ENCODE peak calls at places on chromosomes 12 and 14, in ten cellular contexts. M, K, N, T, X, P, A, B, U and H are unnamed samples.

GRCh38 chr14:75597149-75597548 is 18.7 kb downstream of the FLVCR2 start:
- DNase-seq in A (no peak), K (no peak), T (no peak), U (no peak), P (no peak), M (no peak), B (no peak), X (no peak), N (no peak), H (no peak)

GRCh38 chr12:25069221-25069620 is 120.3 kb upstream of the BCAT1 start:
- DNase-seq in T (no peak), U (no peak), X (no peak), K (peak), N (no peak), M (no peak), B (no peak), A (no peak), P (no peak), H (no peak)

GRCh38 chr12:124704619-124705018 is 137.2 kb upstream of the NCOR2 start:
- DNase-seq in B (no peak), N (no peak), P (no peak), M (no peak), U (no peak), A (no peak), K (no peak), X (no peak), T (no peak), H (no peak)

GRCh38 chr12:13948631-13949030 is 32.8 kb downstream of the GRIN2B start:
- DNase-seq in N (no peak), B (no peak), M (no peak), T (no peak), U (no peak), A (no peak), K (peak), X (no peak), P (no peak), H (no peak)

GRCh38 chr12:53952871-53953734 is 1.6 kb upstream of the HOXC12 start:
- DNase-seq in K (peak), X (no peak), T (no peak), M (peak), B (no peak), N (no peak), U (peak), A (no peak), P (no peak), H (peak)

GRCh38 chr14:71117839-71118743 is 210.8 kb downstream of the PCNX1 start:
- DNase-seq in N (no peak), T (no peak), K (peak), P (no peak), A (peak), M (peak), B (peak), X (peak), U (peak), H (peak)

GRCh38 chr12:132506328-132506727 is 16.4 kb downstream of the FBRSL1 start:
- DNase-seq in X (no peak), B (no peak), M (no peak), N (no peak), K (no peak), P (no peak), T (no peak), A (no peak), U (no peak), H (no peak)

GRCh38 chr12:90085491-90086274 is 377.0 kb upstream of the ATP2B1 start:
- DNase-seq in K (no peak), P (no peak), B (no peak), T (no peak), N (no peak), X (no peak), U (no peak), M (no peak), A (no peak), H (no peak)

GRCh38 chr12:95445884-95446482 is 28.0 kb upstream of the METAP2 start:
- DNase-seq in T (no peak), K (no peak), N (no peak), U (no peak), A (no peak), M (no peak), X (no peak), B (no peak), P (no peak), H (peak)

GRCh38 chr12:39605501-39605900 is 14.1 kb downstream of the ABCD2 start:
- DNase-seq in U (no peak), K (no peak), N (no peak), T (no peak), P (no peak), X (peak), A (no peak), M (no peak), B (no peak), H (no peak)

GRCh38 chr12:114933428-114934160 is 249.6 kb upstream of the TBX3 start:
- DNase-seq in B (no peak), M (peak), N (no peak), A (no peak), X (peak), U (no peak), T (no peak), K (peak), P (no peak), H (peak)

GRCh38 chr14:82009076-82009475 is 475.4 kb upstream of the SEL1L start:
- DNase-seq in X (no peak), K (peak), A (no peak), M (no peak), T (no peak), B (no peak), N (no peak), P (no peak), U (no peak), H (no peak)

GRCh38 chr14:102973706-102974280 is 51.3 kb downstream of the AMN start:
- DNase-seq in K (no peak), U (no peak), P (no peak), A (no peak), X (no peak), N (no peak), B (no peak), T (no peak), M (no peak), H (no peak)

GRCh38 chr12:109608270-109608669 is 34.7 kb downstream of the MVK start:
- DNase-seq in M (no peak), B (no peak), X (no peak), U (no peak), P (no peak), A (no peak), K (no peak), T (no peak), N (no peak), H (no peak)